ENCODE peak calls at places on chromosomes 16 and 17, in four cellular contexts. Y is gastrocnemius medialis, P is cardiac fibroblast, D is fibroblast of lung. F is an unnamed sample.
A peak's percentile ranks its signal among the peaks of the same experiment; 100 is the strongest.

GRCh38 chr17:74453665-74454196 is 12.7 kb upstream of the CD300A start:
- DNase-seq in P (no peak), D (no peak), Y (peak; percentile 87), F (no peak)

GRCh38 chr17:65198653-65199382 is 61.6 kb downstream of the RGS9 start:
- DNase-seq in D (peak; percentile 78), P (peak; percentile 78), Y (no peak), F (no peak)

GRCh38 chr16:22771551-22771950 is 42.4 kb upstream of the HS3ST2 start:
- DNase-seq in D (no peak), P (no peak), Y (no peak), F (no peak)

GRCh38 chr16:20249247-20249646 is 78.1 kb downstream of the GP2 start:
- DNase-seq in P (no peak), Y (no peak), D (no peak), F (no peak)

GRCh38 chr17:27362909-27363308 is 69.0 kb downstream of the WSB1 start:
- DNase-seq in D (no peak), Y (no peak), P (no peak), F (no peak)

GRCh38 chr17:29243792-29244191 is 2.9 kb upstream of the CRYBA1 start:
- DNase-seq in P (peak; percentile 57), Y (no peak), D (peak; percentile 37), F (no peak)

GRCh38 chr16:14444979-14445810 is 184.9 kb downstream of the PARN start:
- DNase-seq in Y (no peak), P (no peak), D (no peak), F (peak; percentile 63)

GRCh38 chr17:6145946-6146345 is 75.8 kb downstream of the WSCD1 start:
- DNase-seq in Y (no peak), D (no peak), P (no peak), F (no peak)

GRCh38 chr16:3945751-3946603 is 65.5 kb upstream of the CREBBP start:
- DNase-seq in Y (no peak), P (peak; percentile 99), D (peak; percentile 97), F (peak; percentile 95)

GRCh38 chr16:19745286-19746018 is 27.4 kb downstream of the IQCK start:
- DNase-seq in Y (no peak), P (no peak), D (peak; percentile 50), F (no peak)

GRCh38 chr16:88702364-88703210 is 3.6 kb downstream of the RNF166 start:
- DNase-seq in P (no peak), D (no peak), Y (no peak), F (no peak)

GRCh38 chr16:88700322-88700635 is 5.9 kb downstream of the RNF166 start:
- DNase-seq in Y (no peak), D (no peak), P (no peak), F (no peak)

GRCh38 chr16:88701541-88702363 is 4.5 kb downstream of the RNF166 start:
- DNase-seq in P (no peak), Y (no peak), D (no peak), F (no peak)

GRCh38 chr16:88699180-88699579 is 7.0 kb downstream of the RNF166 start:
- DNase-seq in Y (no peak), P (no peak), D (no peak), F (no peak)

GRCh38 chr16:88700636-88701482 is 5.3 kb downstream of the RNF166 start:
- DNase-seq in Y (peak; percentile 75), D (peak; percentile 77), P (peak; percentile 89), F (peak; percentile 39)
- H3K4me3 ChIP-seq in Y (no peak overlapping the region), D (peak overlapping the region; percentile 10), P (no peak overlapping the region), F (no peak overlapping the region)

DNA sequence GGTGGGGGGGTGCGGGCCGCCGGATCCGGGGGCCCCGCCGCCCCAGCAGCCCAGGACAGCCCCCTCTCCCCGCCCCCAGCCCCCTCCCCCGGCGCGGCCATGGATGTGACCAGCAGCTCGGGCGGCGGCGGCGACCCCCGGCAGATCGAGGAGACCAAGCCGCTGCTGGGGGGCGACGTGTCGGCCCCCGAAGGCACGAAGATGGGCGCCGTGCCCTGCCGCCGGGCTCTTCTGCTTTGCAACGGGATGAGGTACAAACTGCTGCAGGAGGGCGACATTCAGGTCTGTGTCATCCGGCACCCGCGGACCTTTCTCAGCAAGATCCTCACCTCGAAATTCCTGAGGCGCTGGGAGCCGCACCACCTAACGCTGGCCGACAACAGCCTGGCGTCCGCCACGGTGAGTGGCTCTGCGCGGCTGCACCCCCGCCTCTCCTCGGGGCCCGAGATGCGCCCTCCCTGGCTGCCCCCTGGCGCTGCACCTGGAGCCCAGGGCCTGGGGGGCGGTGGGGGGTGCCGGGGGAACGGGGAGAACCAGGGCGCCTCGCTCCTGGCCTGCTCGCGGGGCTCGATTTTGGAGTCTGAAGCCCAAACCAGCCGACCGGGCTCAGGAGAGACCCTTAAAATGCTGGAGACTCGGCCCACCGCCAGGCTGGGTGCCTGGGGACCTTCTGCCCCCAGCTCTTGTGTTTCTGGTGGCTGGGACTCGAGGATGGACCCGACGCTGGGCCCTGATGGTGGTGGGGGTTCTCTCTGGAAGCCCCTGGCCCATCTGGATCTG is 725 bp downstream of the CMIP start:
- DNase-seq in P (peak; percentile 22), Y (no peak), D (no peak), F (no peak)
- TF ChIP-seq CTCF in P (peak; percentile 15), Y (no peak), D (no peak), F (peak; percentile 24)

DNA sequence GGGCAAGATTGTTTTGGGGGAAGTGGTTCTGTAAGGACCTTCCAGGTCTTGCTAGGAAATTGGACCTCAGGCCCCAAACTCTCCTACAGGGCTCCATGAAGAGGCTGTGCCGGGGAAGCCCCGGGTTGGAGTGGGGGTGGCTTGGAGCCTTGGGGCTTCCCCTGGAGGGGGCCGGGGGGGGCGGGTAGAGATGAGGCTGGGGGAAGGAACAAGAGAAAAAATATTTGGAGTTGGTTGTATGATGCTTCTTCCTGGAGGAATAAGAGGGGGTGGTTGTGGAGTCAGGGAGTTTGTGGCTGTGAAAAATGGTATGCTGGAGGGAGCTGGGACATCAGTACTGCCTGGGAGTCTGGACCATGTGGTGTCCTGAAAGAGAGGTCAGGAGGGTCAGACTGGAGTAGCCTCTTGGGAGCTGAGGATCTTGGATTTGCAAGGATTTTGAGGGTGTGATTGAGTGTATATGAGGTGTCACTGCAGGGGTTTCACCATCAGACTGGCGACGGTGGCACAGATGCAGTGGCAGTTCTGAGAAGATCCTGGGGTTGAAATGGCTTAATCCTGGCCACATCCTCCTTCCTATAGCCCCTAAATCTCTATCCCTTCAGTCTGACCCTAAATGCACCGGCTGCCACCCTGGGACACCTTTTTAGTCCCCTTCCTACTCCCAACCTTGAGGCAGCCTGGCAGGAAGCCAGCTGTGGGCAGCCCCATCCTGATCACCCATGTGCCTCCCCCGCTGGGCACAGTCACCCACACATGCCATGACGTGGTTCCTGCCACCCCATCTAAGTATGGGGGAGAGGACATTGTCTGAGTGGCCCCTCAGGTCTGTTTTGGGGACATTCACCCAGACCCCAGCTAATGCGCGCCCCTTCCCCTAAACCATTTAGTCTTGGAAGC is 10.9 kb downstream of the RARA start:
- DNase-seq in D (no peak), Y (no peak), P (no peak), F (no peak)
- H3K4me3 ChIP-seq in D (peak overlapping the region; percentile 99), Y (peak overlapping the region; percentile 100), P (peak overlapping the region; percentile 94), F (peak overlapping the region; percentile 87)

GRCh38 chr16:52068447-52069074 is 478.4 kb downstream of the TOX3 start:
- DNase-seq in D (peak; percentile 20), Y (no peak), P (peak; percentile 9), F (peak; percentile 25)

GRCh38 chr16:52071101-52071500 is 475.8 kb downstream of the TOX3 start:
- DNase-seq in D (no peak), Y (no peak), P (no peak), F (no peak)

GRCh38 chr16:52066951-52067350 is 480.0 kb downstream of the TOX3 start:
- DNase-seq in D (no peak), P (no peak), Y (no peak), F (no peak)

GRCh38 chr16:52070341-52071057 is 476.4 kb downstream of the TOX3 start:
- DNase-seq in D (no peak), Y (no peak), P (no peak), F (no peak)

DNA sequence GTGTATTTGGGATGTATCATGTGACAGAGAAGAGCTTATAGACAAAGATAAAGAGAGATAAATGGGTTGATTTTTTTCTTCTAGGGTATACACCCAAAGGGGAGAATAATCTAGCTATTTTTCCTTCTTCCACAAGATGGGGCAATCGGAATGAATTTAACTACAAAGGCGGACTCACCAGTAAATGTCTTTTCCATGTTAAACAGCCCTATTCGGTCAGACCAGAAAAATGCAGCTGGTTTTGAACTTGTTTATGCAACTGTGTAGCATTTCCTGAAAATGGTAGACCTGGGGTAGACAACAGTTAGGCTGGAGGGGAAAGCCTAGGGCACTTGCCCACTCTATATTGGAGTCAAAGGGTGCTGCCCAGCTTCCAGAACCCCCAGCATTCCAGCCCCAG is 477.1 kb downstream of the TOX3 start:
- DNase-seq in P (peak; percentile 11), D (peak; percentile 15), Y (no peak), F (no peak)
- TF ChIP-seq CTCF in P (no peak), D (no peak), Y (no peak), F (peak; percentile 49)